ENCODE peak calls at places on chromosome 11, in six cellular contexts. One of them, this sample, is unnamed.
A peak's percentile ranks its signal among the peaks of the same experiment; 100 is the strongest.

GRCh38 chr11:129590030-129590752 is 214.5 kb downstream of the BARX2 start:
- DNase-seq in naive thymus-derived CD4-positive, alpha-beta T cell: no peak
- DNase-seq in mammary epithelial cell: no peak
- DNase-seq in spleen: no peak
- DNase-seq in PC-3: peak; percentile 19
- DNase-seq in IMR-90: no peak
- DNase-seq in this sample: no peak

GRCh38 chr11:443542-444199 is 1.9 kb upstream of the ANO9 start:
- DNase-seq in naive thymus-derived CD4-positive, alpha-beta T cell: no peak
- DNase-seq in mammary epithelial cell: no peak
- DNase-seq in spleen: no peak
- DNase-seq in PC-3: peak; percentile 8
- DNase-seq in IMR-90: peak; percentile 12
- DNase-seq in this sample: no peak

GRCh38 chr11:10386861-10387208 is 68.2 kb upstream of the AMPD3 start:
- DNase-seq in naive thymus-derived CD4-positive, alpha-beta T cell: no peak
- DNase-seq in mammary epithelial cell: no peak
- DNase-seq in spleen: no peak
- DNase-seq in PC-3: no peak
- DNase-seq in IMR-90: no peak
- DNase-seq in this sample: no peak

GRCh38 chr11:121654506-121655480 is 202.0 kb upstream of the SORL1-AS1 start:
- DNase-seq in naive thymus-derived CD4-positive, alpha-beta T cell: no peak
- DNase-seq in mammary epithelial cell: no peak
- DNase-seq in spleen: no peak
- DNase-seq in PC-3: peak; percentile 83
- DNase-seq in IMR-90: peak; percentile 25
- DNase-seq in this sample: no peak

GRCh38 chr11:116301141-116301540 is 471.6 kb downstream of the BUD13 start:
- DNase-seq in naive thymus-derived CD4-positive, alpha-beta T cell: no peak
- DNase-seq in mammary epithelial cell: no peak
- DNase-seq in spleen: no peak
- DNase-seq in PC-3: no peak
- DNase-seq in IMR-90: no peak
- DNase-seq in this sample: no peak

GRCh38 chr11:61512435-61512834 is 3.9 kb downstream of the LRRC10B start:
- DNase-seq in naive thymus-derived CD4-positive, alpha-beta T cell: no peak
- DNase-seq in mammary epithelial cell: no peak
- DNase-seq in spleen: no peak
- DNase-seq in PC-3: no peak
- DNase-seq in IMR-90: no peak
- DNase-seq in this sample: no peak

GRCh38 chr11:131999955-132000354 is 629.5 kb downstream of the NTM start:
- DNase-seq in naive thymus-derived CD4-positive, alpha-beta T cell: no peak
- DNase-seq in mammary epithelial cell: no peak
- DNase-seq in spleen: no peak
- DNase-seq in PC-3: no peak
- DNase-seq in IMR-90: no peak
- DNase-seq in this sample: no peak

GRCh38 chr11:29119691-29120328 is 897.0 kb downstream of the KCNA4 start:
- DNase-seq in naive thymus-derived CD4-positive, alpha-beta T cell: no peak
- DNase-seq in mammary epithelial cell: peak; percentile 16
- DNase-seq in spleen: no peak
- DNase-seq in PC-3: peak; percentile 63
- DNase-seq in IMR-90: peak; percentile 99
- DNase-seq in this sample: no peak

GRCh38 chr11:105609341-105609781 is 512 bp upstream of the GRIA4 start:
- DNase-seq in naive thymus-derived CD4-positive, alpha-beta T cell: no peak
- DNase-seq in mammary epithelial cell: peak; percentile 18
- DNase-seq in spleen: peak; percentile 48
- DNase-seq in PC-3: peak; percentile 62
- DNase-seq in IMR-90: peak; percentile 17
- DNase-seq in this sample: no peak

GRCh38 chr11:44343778-44344424 is 34.0 kb upstream of the ALX4 start:
- DNase-seq in naive thymus-derived CD4-positive, alpha-beta T cell: no peak
- DNase-seq in mammary epithelial cell: no peak
- DNase-seq in spleen: no peak
- DNase-seq in PC-3: no peak
- DNase-seq in IMR-90: no peak
- DNase-seq in this sample: no peak

GRCh38 chr11:12232819-12233601 is 122.6 kb downstream of the MICAL2 start:
- DNase-seq in naive thymus-derived CD4-positive, alpha-beta T cell: no peak
- DNase-seq in mammary epithelial cell: peak; percentile 80
- DNase-seq in spleen: no peak
- DNase-seq in PC-3: peak; percentile 75
- DNase-seq in IMR-90: peak; percentile 95
- DNase-seq in this sample: no peak

GRCh38 chr11:10322830-10323792 is 18.2 kb downstream of the ADM start:
- DNase-seq in naive thymus-derived CD4-positive, alpha-beta T cell: peak; percentile 32
- DNase-seq in mammary epithelial cell: peak; percentile 84
- DNase-seq in spleen: no peak
- DNase-seq in PC-3: peak; percentile 93
- DNase-seq in IMR-90: peak; percentile 93
- DNase-seq in this sample: no peak

GRCh38 chr11:12668166-12668565 is 6.1 kb upstream of the TEAD1 start:
- DNase-seq in naive thymus-derived CD4-positive, alpha-beta T cell: no peak
- DNase-seq in mammary epithelial cell: peak; percentile 6
- DNase-seq in spleen: no peak
- DNase-seq in PC-3: no peak
- DNase-seq in IMR-90: no peak
- DNase-seq in this sample: no peak

GRCh38 chr11:29173660-29174062 is 843.2 kb downstream of the KCNA4 start:
- DNase-seq in naive thymus-derived CD4-positive, alpha-beta T cell: no peak
- DNase-seq in mammary epithelial cell: peak; percentile 73
- DNase-seq in spleen: no peak
- DNase-seq in PC-3: peak; percentile 73
- DNase-seq in IMR-90: peak; percentile 99
- DNase-seq in this sample: no peak

GRCh38 chr11:95520765-95521542 is 268.6 kb downstream of the FAM76B start:
- DNase-seq in naive thymus-derived CD4-positive, alpha-beta T cell: no peak
- DNase-seq in mammary epithelial cell: peak; percentile 93
- DNase-seq in spleen: no peak
- DNase-seq in PC-3: peak; percentile 62
- DNase-seq in IMR-90: no peak
- DNase-seq in this sample: no peak

GRCh38 chr11:2825261-2825885 is 60.2 kb downstream of the CDKN1C start:
- DNase-seq in naive thymus-derived CD4-positive, alpha-beta T cell: no peak
- DNase-seq in mammary epithelial cell: no peak
- DNase-seq in spleen: no peak
- DNase-seq in PC-3: peak; percentile 42
- DNase-seq in IMR-90: peak; percentile 74
- DNase-seq in this sample: no peak

GRCh38 chr11:60783911-60784310 is 1.2 kb upstream of the MS4A10 start:
- DNase-seq in naive thymus-derived CD4-positive, alpha-beta T cell: no peak
- DNase-seq in mammary epithelial cell: no peak
- DNase-seq in spleen: peak; percentile 42
- DNase-seq in PC-3: no peak
- DNase-seq in IMR-90: no peak
- DNase-seq in this sample: no peak

GRCh38 chr11:71064183-71064582 is 188.2 kb downstream of the SHANK2 start:
- DNase-seq in naive thymus-derived CD4-positive, alpha-beta T cell: no peak
- DNase-seq in mammary epithelial cell: no peak
- DNase-seq in spleen: no peak
- DNase-seq in PC-3: no peak
- DNase-seq in IMR-90: no peak
- DNase-seq in this sample: no peak

GRCh38 chr11:11075515-11076171 is 217.8 kb upstream of the ZBED5 start:
- DNase-seq in naive thymus-derived CD4-positive, alpha-beta T cell: no peak
- DNase-seq in mammary epithelial cell: no peak
- DNase-seq in spleen: no peak
- DNase-seq in PC-3: peak; percentile 17
- DNase-seq in IMR-90: no peak
- DNase-seq in this sample: no peak

GRCh38 chr11:101127699-101128570 is 1.7 kb downstream of the PGR start:
- DNase-seq in naive thymus-derived CD4-positive, alpha-beta T cell: no peak
- DNase-seq in mammary epithelial cell: no peak
- DNase-seq in spleen: peak; percentile 72
- DNase-seq in PC-3: no peak
- DNase-seq in IMR-90: no peak
- DNase-seq in this sample: no peak

GRCh38 chr11:33898957-33899356 is 7.1 kb upstream of the LMO2 start:
- DNase-seq in naive thymus-derived CD4-positive, alpha-beta T cell: no peak
- DNase-seq in mammary epithelial cell: no peak
- DNase-seq in spleen: no peak
- DNase-seq in PC-3: no peak
- DNase-seq in IMR-90: no peak
- DNase-seq in this sample: no peak
- H3K27ac ChIP-seq in naive thymus-derived CD4-positive, alpha-beta T cell: no peak overlapping the region
- H3K27ac ChIP-seq in mammary epithelial cell: no peak overlapping the region
- H3K27ac ChIP-seq in spleen: peak overlapping the region; percentile 70
- H3K27ac ChIP-seq in PC-3: no peak overlapping the region
- H3K27ac ChIP-seq in IMR-90: no peak overlapping the region
- H3K27ac ChIP-seq in this sample: no peak overlapping the region

GRCh38 chr11:16167706-16168487 is 188.4 kb downstream of the SOX6 start:
- DNase-seq in naive thymus-derived CD4-positive, alpha-beta T cell: no peak
- DNase-seq in mammary epithelial cell: no peak
- DNase-seq in spleen: no peak
- DNase-seq in PC-3: no peak
- DNase-seq in IMR-90: peak; percentile 39
- DNase-seq in this sample: no peak

GRCh38 chr11:16171882-16172281 is 184.5 kb downstream of the SOX6 start:
- DNase-seq in naive thymus-derived CD4-positive, alpha-beta T cell: no peak
- DNase-seq in mammary epithelial cell: no peak
- DNase-seq in spleen: no peak
- DNase-seq in PC-3: no peak
- DNase-seq in IMR-90: no peak
- DNase-seq in this sample: no peak

GRCh38 chr11:16170448-16170847 is 185.9 kb downstream of the SOX6 start:
- DNase-seq in naive thymus-derived CD4-positive, alpha-beta T cell: no peak
- DNase-seq in mammary epithelial cell: no peak
- DNase-seq in spleen: no peak
- DNase-seq in PC-3: no peak
- DNase-seq in IMR-90: no peak
- DNase-seq in this sample: no peak

GRCh38 chr11:16169946-16170345 is 186.4 kb downstream of the SOX6 start:
- DNase-seq in naive thymus-derived CD4-positive, alpha-beta T cell: no peak
- DNase-seq in mammary epithelial cell: no peak
- DNase-seq in spleen: no peak
- DNase-seq in PC-3: no peak
- DNase-seq in IMR-90: no peak
- DNase-seq in this sample: no peak

DNA sequence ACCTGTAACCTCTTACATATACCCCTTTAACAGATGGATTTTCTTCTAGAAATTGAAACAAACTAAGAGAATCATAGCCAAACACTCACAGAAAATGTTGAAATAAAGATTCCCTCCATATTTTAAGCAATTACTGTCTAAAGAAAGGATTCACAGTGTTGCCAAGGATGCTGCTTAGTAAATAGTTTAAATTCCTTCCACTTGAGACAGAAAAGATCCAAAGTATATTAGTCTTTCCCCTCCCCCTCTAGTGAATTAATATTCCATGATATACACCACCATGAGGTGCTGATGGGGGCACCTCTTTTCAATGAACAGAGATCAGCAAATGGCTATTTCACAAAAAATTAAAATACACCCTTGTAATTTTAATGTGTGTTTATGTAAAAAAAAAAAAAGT is 186.8 kb downstream of the SOX6 start:
- DNase-seq in naive thymus-derived CD4-positive, alpha-beta T cell: no peak
- DNase-seq in mammary epithelial cell: no peak
- DNase-seq in spleen: no peak
- DNase-seq in PC-3: no peak
- DNase-seq in IMR-90: peak; percentile 30
- DNase-seq in this sample: no peak
- H3K4me1 ChIP-seq in naive thymus-derived CD4-positive, alpha-beta T cell: no peaks in the 10 kb centered on the region
- H3K4me1 ChIP-seq in mammary epithelial cell: no peaks in the 10 kb centered on the region
- H3K4me1 ChIP-seq in spleen: no peaks in the 10 kb centered on the region
- H3K4me1 ChIP-seq in PC-3: no peaks in the 10 kb centered on the region
- H3K4me1 ChIP-seq in IMR-90: peaks cover 6% of the 10 kb centered on the region
- H3K4me1 ChIP-seq in this sample: no peaks in the 10 kb centered on the region

GRCh38 chr11:126917531-126918204 is 82.9 kb downstream of the KIRREL3 start:
- DNase-seq in naive thymus-derived CD4-positive, alpha-beta T cell: no peak
- DNase-seq in mammary epithelial cell: peak; percentile 96
- DNase-seq in spleen: no peak
- DNase-seq in PC-3: peak; percentile 70
- DNase-seq in IMR-90: peak; percentile 99
- DNase-seq in this sample: no peak
- H3K27ac ChIP-seq in naive thymus-derived CD4-positive, alpha-beta T cell: no peak overlapping the region
- H3K27ac ChIP-seq in mammary epithelial cell: peak overlapping the region; percentile 99
- H3K27ac ChIP-seq in spleen: no peak overlapping the region
- H3K27ac ChIP-seq in PC-3: peak overlapping the region; percentile 38
- H3K27ac ChIP-seq in IMR-90: peak overlapping the region; percentile 96
- H3K27ac ChIP-seq in this sample: no peak overlapping the region

GRCh38 chr11:57499983-57500461 is 15.5 kb downstream of the SLC43A1 start:
- DNase-seq in naive thymus-derived CD4-positive, alpha-beta T cell: no peak
- DNase-seq in mammary epithelial cell: no peak
- DNase-seq in spleen: no peak
- DNase-seq in PC-3: no peak
- DNase-seq in IMR-90: no peak
- DNase-seq in this sample: no peak

GRCh38 chr11:57500526-57500925 is 15.0 kb downstream of the SLC43A1 start:
- DNase-seq in naive thymus-derived CD4-positive, alpha-beta T cell: no peak
- DNase-seq in mammary epithelial cell: no peak
- DNase-seq in spleen: no peak
- DNase-seq in PC-3: no peak
- DNase-seq in IMR-90: no peak
- DNase-seq in this sample: no peak

GRCh38 chr11:57499413-57499982 is 16.0 kb downstream of the SLC43A1 start:
- DNase-seq in naive thymus-derived CD4-positive, alpha-beta T cell: no peak
- DNase-seq in mammary epithelial cell: peak; percentile 68
- DNase-seq in spleen: peak; percentile 95
- DNase-seq in PC-3: peak; percentile 92
- DNase-seq in IMR-90: peak; percentile 82
- DNase-seq in this sample: no peak

GRCh38 chr11:57497303-57498247 is 17.9 kb downstream of the SLC43A1 start:
- DNase-seq in naive thymus-derived CD4-positive, alpha-beta T cell: no peak
- DNase-seq in mammary epithelial cell: no peak
- DNase-seq in spleen: no peak
- DNase-seq in PC-3: no peak
- DNase-seq in IMR-90: no peak
- DNase-seq in this sample: no peak

DNA sequence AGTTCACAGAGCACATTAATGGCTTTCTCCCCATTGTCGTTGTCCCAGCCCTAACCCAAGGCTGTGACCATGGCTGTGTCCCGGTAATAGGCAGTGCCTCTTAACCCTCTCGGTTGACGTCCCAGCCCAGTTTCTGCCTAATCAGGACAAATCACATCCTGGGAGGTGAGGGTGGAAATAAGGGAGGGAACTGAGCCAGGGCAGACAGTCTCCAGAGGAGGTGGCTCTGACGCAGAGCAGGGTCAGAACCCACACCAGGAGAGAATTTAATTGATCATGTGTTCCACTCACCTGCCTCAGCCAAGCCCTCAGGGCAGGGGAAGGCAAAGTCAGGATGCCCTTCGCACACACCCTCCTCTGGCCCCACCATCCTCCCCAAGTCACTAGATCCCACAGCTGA is 17.0 kb downstream of the SLC43A1 start:
- DNase-seq in naive thymus-derived CD4-positive, alpha-beta T cell: no peak
- DNase-seq in mammary epithelial cell: no peak
- DNase-seq in spleen: no peak
- DNase-seq in PC-3: no peak
- DNase-seq in IMR-90: no peak
- DNase-seq in this sample: no peak
- H3K4me1 ChIP-seq in naive thymus-derived CD4-positive, alpha-beta T cell: no peaks in the 10 kb centered on the region
- H3K4me1 ChIP-seq in mammary epithelial cell: peaks cover 3% of the 10 kb centered on the region
- H3K4me1 ChIP-seq in spleen: peaks cover 3% of the 10 kb centered on the region
- H3K4me1 ChIP-seq in PC-3: peaks cover 9% of the 10 kb centered on the region
- H3K4me1 ChIP-seq in IMR-90: peaks cover 15% of the 10 kb centered on the region
- H3K4me1 ChIP-seq in this sample: no peaks in the 10 kb centered on the region